ENCODE peak calls at places on chromosomes 6 and 20, in six cellular contexts. W, J, M, V, F and D are unnamed samples.

GRCh38 chr6:43736211-43736786 is 33.7 kb upstream of the VEGFA start:
- DNase-seq in M (no peak), V (no peak), F (no peak), J (no peak), W (no peak), D (no peak)

GRCh38 chr6:112683106-112683505 is 336.0 kb downstream of the RFPL4B start:
- DNase-seq in M (no peak), W (no peak), F (no peak), V (no peak), J (no peak), D (no peak)

GRCh38 chr6:18081025-18081668 is 41.3 kb downstream of the NHLRC1 start:
- DNase-seq in V (no peak), W (no peak), F (no peak), M (no peak), J (no peak), D (no peak)

GRCh38 chr6:21341910-21342309 is 251.6 kb upstream of the SOX4 start:
- DNase-seq in J (no peak), F (no peak), M (no peak), V (no peak), W (no peak), D (no peak)

GRCh38 chr6:465531-466348 is 74.2 kb downstream of the IRF4 start:
- DNase-seq in F (no peak), J (no peak), M (no peak), W (no peak), V (no peak), D (no peak)

GRCh38 chr6:113969888-113970807 is 800 bp downstream of the HDAC2 start:
- DNase-seq in M (peak; percentile 46), W (peak; percentile 60), J (peak; percentile 77), F (peak; percentile 31), V (no peak), D (peak; percentile 59)

GRCh38 chr6:150633466-150633795 is 33.7 kb downstream of the PLEKHG1 start:
- DNase-seq in M (no peak), V (no peak), W (no peak), J (no peak), F (no peak), D (no peak)

GRCh38 chr6:165854061-165854862 is 191.2 kb upstream of the PDE10A start:
- DNase-seq in J (no peak), V (no peak), F (no peak), M (no peak), W (no peak), D (no peak)

GRCh38 chr6:36068012-36068392 is 40.4 kb downstream of the MAPK14 start:
- DNase-seq in J (no peak), M (no peak), W (no peak), F (no peak), V (no peak), D (no peak)

GRCh38 chr20:3732327-3733118 is at the start of gene HSPA12B:
- DNase-seq in J (no peak), V (no peak), F (no peak), M (no peak), W (no peak), D (peak; percentile 29)

GRCh38 chr20:58555078-58555765 is 40.0 kb upstream of the APCDD1L start:
- DNase-seq in W (peak; percentile 77), F (peak; percentile 74), M (no peak), V (no peak), J (no peak), D (no peak)

GRCh38 chr6:39224058-39224457 is 5.2 kb downstream of the KCNK5 start:
- DNase-seq in M (no peak), V (peak; percentile 62), J (no peak), F (no peak), W (no peak), D (no peak)

GRCh38 chr6:113907107-113907506 is 50.0 kb downstream of the MARCKS start:
- DNase-seq in V (no peak), F (no peak), J (no peak), W (no peak), M (no peak), D (no peak)

GRCh38 chr20:62387219-62387913 is 463 bp downstream of the RPS21 start:
- DNase-seq in J (no peak), F (no peak), W (no peak), V (no peak), M (no peak), D (no peak)

GRCh38 chr6:166355552-166355951 is 13.2 kb upstream of the SFT2D1 start:
- DNase-seq in W (no peak), M (no peak), V (no peak), J (no peak), F (no peak), D (no peak)

GRCh38 chr6:72824833-72825232 is 203.0 kb downstream of the KCNQ5 start:
- DNase-seq in J (no peak), V (no peak), W (no peak), M (no peak), F (no peak), D (no peak)

GRCh38 chr6:89267918-89268317 is 47.2 kb downstream of the GABRR2 start:
- DNase-seq in J (no peak), W (no peak), V (no peak), M (no peak), F (no peak), D (no peak)

GRCh38 chr20:37901667-37902503 is 1.0 kb upstream of the VSTM2L start:
- DNase-seq in M (no peak), W (peak; percentile 66), J (no peak), V (peak; percentile 46), F (peak; percentile 81), D (no peak)

GRCh38 chr20:58888521-58889333 is 36.2 kb downstream of the GNAS start:
- DNase-seq in F (peak; percentile 80), M (peak; percentile 87), J (peak; percentile 89), V (peak; percentile 64), W (peak; percentile 88), D (peak; percentile 79)

GRCh38 chr20:33099842-33100538 is 20.5 kb downstream of the BPIFB4 start:
- DNase-seq in V (no peak), W (no peak), M (no peak), J (no peak), F (no peak), D (no peak)

GRCh38 chr20:32068174-32068573 is 16.1 kb downstream of the HCK start:
- DNase-seq in J (no peak), V (no peak), W (no peak), M (no peak), F (no peak), D (no peak)

GRCh38 chr20:32210206-32210605 is 2.5 kb downstream of the POFUT1 start:
- DNase-seq in J (no peak), W (no peak), M (no peak), F (no peak), V (no peak), D (no peak)

GRCh38 chr6:117459447-117459944 is 23.0 kb upstream of the DCBLD1 start:
- DNase-seq in J (no peak), V (no peak), F (no peak), M (no peak), W (no peak), D (no peak)